ENCODE peak calls at places on chromosomes 12 and 14, in ten cellular contexts. R is lung, K is GM23338, H is HepG2, O is HCT116, D is cardiac muscle cell, A is sigmoid colon, L is Karpas-422, E is PC-9, T is breast epithelium. G is an unnamed sample.

GRCh38 chr14:87391066-87391465 is 601.9 kb downstream of the GALC start:
- DNase-seq in R (no peak), O (no peak), A (no peak), D (no peak), E (no peak), K (no peak), H (no peak), T (no peak), L (no peak), G (no peak)

GRCh38 chr12:49111206-49111605 is 559 bp upstream of the LMBR1L start:
- DNase-seq in A (no peak), O (no peak), R (no peak), L (no peak), T (no peak), E (no peak), D (no peak), K (no peak), H (no peak), G (no peak)

GRCh38 chr12:100672075-100672592 is 98.7 kb downstream of the GAS2L3 start:
- DNase-seq in O (no peak), D (no peak), T (no peak), R (no peak), A (no peak), K (peak; percentile 79), L (peak; percentile 82), H (peak; percentile 24), E (no peak), G (no peak)

GRCh38 chr14:76564471-76565119 is 188.7 kb downstream of the ESRRB start:
- DNase-seq in R (no peak), T (no peak), A (no peak), H (no peak), K (peak; percentile 69), E (no peak), L (peak; percentile 68), D (peak; percentile 10), O (peak; percentile 49), G (no peak)

GRCh38 chr12:105100207-105100985 is 7.1 kb upstream of the WASHC4 start:
- DNase-seq in L (no peak), O (peak; percentile 37), H (no peak), D (peak; percentile 72), K (no peak), R (no peak), E (peak; percentile 62), T (no peak), A (no peak), G (no peak)

GRCh38 chr12:110555509-110556406 is 27.4 kb downstream of the PPTC7 start:
- DNase-seq in O (no peak), T (no peak), E (peak; percentile 43), D (peak; percentile 76), K (no peak), H (no peak), A (no peak), L (no peak), R (no peak), G (no peak)

GRCh38 chr12:81992461-81992860 is 233.3 kb upstream of the PPFIA2 start:
- DNase-seq in E (no peak), A (no peak), D (peak; percentile 31), K (peak; percentile 56), T (no peak), L (no peak), O (peak; percentile 21), H (no peak), R (no peak), G (no peak)

GRCh38 chr14:61547186-61548121 is 147.9 kb upstream of the HIF1A start:
- DNase-seq in A (no peak), E (peak; percentile 85), T (no peak), L (no peak), O (no peak), R (no peak), K (no peak), D (peak; percentile 88), H (no peak), G (no peak)

GRCh38 chr12:120538281-120539156 is 4.4 kb downstream of the RNF10 start:
- DNase-seq in A (peak; percentile 84), R (peak; percentile 64), E (peak; percentile 68), T (no peak), O (no peak), K (no peak), D (peak; percentile 66), H (peak; percentile 73), L (peak; percentile 55), G (no peak)

GRCh38 chr14:96273629-96274028 is 17.6 kb downstream of the BDKRB1 start:
- DNase-seq in T (no peak), D (no peak), O (no peak), L (no peak), A (no peak), E (no peak), H (no peak), R (no peak), K (no peak), G (no peak)

DNA sequence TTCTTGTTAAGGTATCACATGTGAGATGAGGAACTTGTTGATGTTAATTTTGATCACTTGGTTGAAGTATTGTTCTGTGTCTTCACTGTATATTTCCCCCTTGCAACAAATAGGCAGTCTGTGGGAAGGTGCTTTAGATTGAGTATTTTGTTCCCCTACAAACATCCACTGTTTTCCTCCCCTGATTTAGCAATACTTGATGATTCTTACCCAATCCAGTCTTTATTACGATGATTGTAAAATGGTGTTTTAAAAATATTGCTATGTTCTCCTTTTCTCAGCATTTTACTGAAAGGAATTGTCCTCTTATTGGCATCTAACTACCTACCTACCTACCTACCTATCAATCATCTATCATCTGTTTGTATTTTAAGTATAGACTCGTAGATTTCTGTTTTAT is 66.3 kb downstream of the ETNK1 start:
- DNase-seq in D (no peak), O (no peak), H (no peak), T (no peak), L (no peak), R (no peak), E (no peak), K (no peak), A (no peak), G (no peak)
- H3K4me3 ChIP-seq in D (no peak overlapping the region), O (no peak overlapping the region), H (no peak overlapping the region), T (no peak overlapping the region), L (no peak overlapping the region), R (no peak overlapping the region), E (no peak overlapping the region), K (no peak overlapping the region), A (no peak overlapping the region), G (no peak overlapping the region)

GRCh38 chr12:13170892-13171490 is 25.5 kb upstream of the EMP1 start:
- DNase-seq in T (no peak), K (no peak), O (no peak), H (no peak), A (no peak), D (no peak), E (no peak), R (peak; percentile 10), L (no peak), G (no peak)

GRCh38 chr12:13175499-13175898 is 21.0 kb upstream of the EMP1 start:
- DNase-seq in L (no peak), K (no peak), O (no peak), A (no peak), R (no peak), E (peak; percentile 96), H (no peak), T (no peak), D (no peak), G (no peak)

GRCh38 chr12:13171921-13172859 is 24.3 kb upstream of the EMP1 start:
- DNase-seq in L (no peak), E (peak; percentile 98), T (no peak), A (no peak), K (peak; percentile 67), O (no peak), R (peak; percentile 29), D (peak; percentile 47), H (no peak), G (no peak)

GRCh38 chr12:13173537-13173936 is 23.0 kb upstream of the EMP1 start:
- DNase-seq in O (peak; percentile 72), D (peak; percentile 87), A (peak; percentile 90), L (no peak), E (peak; percentile 97), R (peak; percentile 58), H (no peak), K (no peak), T (no peak), G (no peak)

DNA sequence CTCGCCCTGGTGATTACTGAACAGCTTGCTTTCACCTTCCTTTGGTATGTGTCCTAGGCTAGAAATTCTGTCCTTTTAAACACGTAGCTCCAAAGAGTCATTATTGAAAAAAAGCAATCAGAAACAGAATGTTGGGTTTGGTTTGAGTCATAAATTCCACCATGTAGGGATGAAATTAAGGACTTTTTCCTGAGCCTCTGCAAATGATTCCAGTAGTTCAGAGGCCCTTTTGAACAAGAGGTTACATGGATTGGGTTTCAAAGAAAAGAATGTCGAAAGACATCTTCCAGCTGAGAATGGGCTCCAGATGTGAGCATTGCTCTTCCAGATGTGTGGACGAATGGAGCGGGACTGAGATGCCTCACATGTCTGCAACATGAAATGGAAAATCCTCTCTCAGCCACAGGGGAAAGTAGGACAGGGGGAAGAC is 23.5 kb upstream of the EMP1 start:
- DNase-seq in T (no peak), D (peak; percentile 68), O (no peak), L (no peak), A (peak; percentile 76), K (no peak), E (no peak), H (no peak), R (peak; percentile 27), G (no peak)
- H3K27ac ChIP-seq in T (peak overlapping the region; percentile 92), D (no peak overlapping the region), O (peak overlapping the region; percentile 76), L (no peak overlapping the region), A (peak overlapping the region; percentile 63), K (no peak overlapping the region), E (peak overlapping the region; percentile 99), H (no peak overlapping the region), R (peak overlapping the region; percentile 28), G (peak overlapping the region; percentile 83)

DNA sequence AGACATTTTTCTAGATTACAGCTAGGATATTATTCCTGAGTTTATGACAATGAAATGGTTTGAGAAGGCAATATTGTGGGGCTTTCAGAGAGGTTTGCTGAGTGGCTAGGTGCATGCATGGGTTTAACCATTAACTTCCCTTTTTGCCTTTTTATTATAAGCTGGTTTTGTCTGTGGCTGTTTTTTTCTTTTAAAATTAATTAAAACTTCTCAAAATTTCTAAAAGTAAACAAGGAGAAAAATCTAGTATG is 104.0 kb upstream of the BCAT1 start:
- DNase-seq in T (no peak), O (no peak), D (no peak), A (no peak), H (no peak), L (peak; percentile 77), E (no peak), K (no peak), R (no peak), G (no peak)
- H3K4me3 ChIP-seq in T (peak overlapping the region; percentile 30), O (no peak overlapping the region), D (no peak overlapping the region), A (peak overlapping the region; percentile 33), H (no peak overlapping the region), L (peak overlapping the region; percentile 95), E (no peak overlapping the region), K (no peak overlapping the region), R (no peak overlapping the region), G (peak overlapping the region; percentile 37)

GRCh38 chr12:19945559-19946485 is 422.5 kb upstream of the PDE3A start:
- DNase-seq in K (no peak), R (no peak), D (peak; percentile 65), L (no peak), H (no peak), T (no peak), A (no peak), O (no peak), E (no peak), G (no peak)

GRCh38 chr12:19951664-19952063 is 416.7 kb upstream of the PDE3A start:
- DNase-seq in T (no peak), D (no peak), R (no peak), K (no peak), A (no peak), H (no peak), O (no peak), L (no peak), E (no peak), G (no peak)

GRCh38 chr12:19941096-19941495 is 427.2 kb upstream of the PDE3A start:
- DNase-seq in L (no peak), K (no peak), H (no peak), A (no peak), E (no peak), O (no peak), D (no peak), R (no peak), T (no peak), G (no peak)

GRCh38 chr12:19946549-19946948 is 421.8 kb upstream of the PDE3A start:
- DNase-seq in R (no peak), K (no peak), O (no peak), L (no peak), D (peak; percentile 94), T (no peak), A (no peak), E (no peak), H (no peak), G (no peak)
- H3K27ac ChIP-seq in R (peak overlapping the region; percentile 73), K (no peak overlapping the region), O (no peak overlapping the region), L (no peak overlapping the region), D (no peak overlapping the region), T (no peak overlapping the region), A (no peak overlapping the region), E (no peak overlapping the region), H (no peak overlapping the region), G (no peak overlapping the region)